ENCODE peak calls at places on chromosomes 12 and 14, in four cellular contexts. One of them, this sample, is unnamed.

GRCh38 chr14:73025544-73025943 is 1.4 kb downstream of the ZFYVE1 start:
- DNase-seq in A673: no peak
- DNase-seq in ascending aorta: no peak
- DNase-seq in fibroblast of lung: peak
- DNase-seq in this sample: no peak

GRCh38 chr12:116186482-116187157 is 90.9 kb downstream of the MED13L start:
- DNase-seq in A673: peak
- DNase-seq in ascending aorta: no peak
- DNase-seq in fibroblast of lung: no peak
- DNase-seq in this sample: no peak

GRCh38 chr12:10288989-10289388 is 18.7 kb upstream of the KLRD1 start:
- DNase-seq in A673: no peak
- DNase-seq in ascending aorta: no peak
- DNase-seq in fibroblast of lung: no peak
- DNase-seq in this sample: no peak

GRCh38 chr12:19957578-19957977 is 410.8 kb upstream of the PDE3A start:
- DNase-seq in A673: no peak
- DNase-seq in ascending aorta: no peak
- DNase-seq in fibroblast of lung: peak
- DNase-seq in this sample: no peak

GRCh38 chr12:5390174-5390799 is 41.6 kb upstream of the NTF3 start:
- DNase-seq in A673: no peak
- DNase-seq in ascending aorta: no peak
- DNase-seq in fibroblast of lung: no peak
- DNase-seq in this sample: no peak

GRCh38 chr12:127304751-127305725 is 961.9 kb upstream of the TMEM132C start:
- DNase-seq in A673: no peak
- DNase-seq in ascending aorta: no peak
- DNase-seq in fibroblast of lung: no peak
- DNase-seq in this sample: no peak

GRCh38 chr12:51752490-51752889 is 96.0 kb downstream of the FIGNL2 start:
- DNase-seq in A673: peak
- DNase-seq in ascending aorta: no peak
- DNase-seq in fibroblast of lung: peak
- DNase-seq in this sample: peak

GRCh38 chr12:50517456-50518048 is 12.8 kb downstream of the DIP2B start:
- DNase-seq in A673: peak
- DNase-seq in ascending aorta: no peak
- DNase-seq in fibroblast of lung: peak
- DNase-seq in this sample: peak

GRCh38 chr14:78446807-78447206 is 276.6 kb downstream of the NRXN3 start:
- DNase-seq in A673: peak
- DNase-seq in ascending aorta: no peak
- DNase-seq in fibroblast of lung: no peak
- DNase-seq in this sample: no peak

GRCh38 chr12:110365743-110366473 is 37.6 kb downstream of the ANAPC7 start:
- DNase-seq in A673: no peak
- DNase-seq in ascending aorta: no peak
- DNase-seq in fibroblast of lung: no peak
- DNase-seq in this sample: no peak

GRCh38 chr12:115953031-115953430 is 324.5 kb downstream of the MED13L start:
- DNase-seq in A673: no peak
- DNase-seq in ascending aorta: no peak
- DNase-seq in fibroblast of lung: no peak
- DNase-seq in this sample: no peak

GRCh38 chr14:61438860-61439765 is 117.7 kb downstream of the PRKCH start:
- DNase-seq in A673: peak
- DNase-seq in ascending aorta: no peak
- DNase-seq in fibroblast of lung: peak
- DNase-seq in this sample: peak

GRCh38 chr14:72916174-72916573 is 10.1 kb upstream of the DCAF4 start:
- DNase-seq in A673: no peak
- DNase-seq in ascending aorta: no peak
- DNase-seq in fibroblast of lung: peak
- DNase-seq in this sample: no peak

GRCh38 chr12:126930234-126930633 is 1336.7 kb upstream of the TMEM132C start:
- DNase-seq in A673: no peak
- DNase-seq in ascending aorta: no peak
- DNase-seq in fibroblast of lung: no peak
- DNase-seq in this sample: no peak

GRCh38 chr14:65255583-65256443 is 153.5 kb upstream of the MAX start:
- DNase-seq in A673: no peak
- DNase-seq in ascending aorta: no peak
- DNase-seq in fibroblast of lung: no peak
- DNase-seq in this sample: peak

GRCh38 chr12:32062841-32063240 is 43.8 kb upstream of the BICD1 start:
- DNase-seq in A673: no peak
- DNase-seq in ascending aorta: no peak
- DNase-seq in fibroblast of lung: no peak
- DNase-seq in this sample: no peak

GRCh38 chr14:94602722-94603121 is 9.5 kb upstream of the SERPINA3 start:
- DNase-seq in A673: no peak
- DNase-seq in ascending aorta: no peak
- DNase-seq in fibroblast of lung: no peak
- DNase-seq in this sample: no peak

GRCh38 chr12:10331642-10332239 is 24.1 kb downstream of the KLRD1 start:
- DNase-seq in A673: peak
- DNase-seq in ascending aorta: no peak
- DNase-seq in fibroblast of lung: peak
- DNase-seq in this sample: peak

GRCh38 chr14:101083564-101084435 is 180.3 kb upstream of the RTL1 start:
- DNase-seq in A673: peak
- DNase-seq in ascending aorta: no peak
- DNase-seq in fibroblast of lung: no peak
- DNase-seq in this sample: peak

GRCh38 chr14:55107766-55108554 is 21.1 kb upstream of the LGALS3 start:
- DNase-seq in A673: peak
- DNase-seq in ascending aorta: peak
- DNase-seq in fibroblast of lung: peak
- DNase-seq in this sample: peak

GRCh38 chr14:69270795-69271708 is 11.1 kb downstream of the GALNT16 start:
- DNase-seq in A673: no peak
- DNase-seq in ascending aorta: no peak
- DNase-seq in fibroblast of lung: no peak
- DNase-seq in this sample: no peak

GRCh38 chr12:14907953-14908352 is 22.3 kb upstream of the MGP start:
- DNase-seq in A673: no peak
- DNase-seq in ascending aorta: no peak
- DNase-seq in fibroblast of lung: no peak
- DNase-seq in this sample: no peak

GRCh38 chr12:53806689-53807088 is 54.9 kb upstream of the CISTR start:
- DNase-seq in A673: no peak
- DNase-seq in ascending aorta: no peak
- DNase-seq in fibroblast of lung: peak
- DNase-seq in this sample: no peak

GRCh38 chr12:51393676-51394545 is 2.7 kb upstream of the GALNT6 start:
- DNase-seq in A673: no peak
- DNase-seq in ascending aorta: peak
- DNase-seq in fibroblast of lung: peak
- DNase-seq in this sample: peak

GRCh38 chr14:33848706-33849454 is 102.0 kb downstream of the EGLN3 start:
- DNase-seq in A673: peak
- DNase-seq in ascending aorta: no peak
- DNase-seq in fibroblast of lung: peak
- DNase-seq in this sample: peak

GRCh38 chr14:23006544-23007419 is 3.2 kb downstream of the C14orf93 start:
- DNase-seq in A673: peak
- DNase-seq in ascending aorta: peak
- DNase-seq in fibroblast of lung: peak
- DNase-seq in this sample: peak

GRCh38 chr12:54561164-54561563 is 11.8 kb downstream of the PDE1B start:
- DNase-seq in A673: no peak
- DNase-seq in ascending aorta: peak
- DNase-seq in fibroblast of lung: no peak
- DNase-seq in this sample: no peak

GRCh38 chr12:26728205-26729050 is 104.6 kb downstream of the ITPR2 start:
- DNase-seq in A673: no peak
- DNase-seq in ascending aorta: no peak
- DNase-seq in fibroblast of lung: no peak
- DNase-seq in this sample: no peak

GRCh38 chr14:65206448-65207096 is 104.3 kb upstream of the MAX start:
- DNase-seq in A673: no peak
- DNase-seq in ascending aorta: no peak
- DNase-seq in fibroblast of lung: peak
- DNase-seq in this sample: peak

GRCh38 chr12:49560695-49561094 is 7.2 kb downstream of the MCRS1 start:
- DNase-seq in A673: no peak
- DNase-seq in ascending aorta: no peak
- DNase-seq in fibroblast of lung: no peak
- DNase-seq in this sample: no peak

GRCh38 chr14:59004012-59004411 is 184.5 kb upstream of the DAAM1 start:
- DNase-seq in A673: peak
- DNase-seq in ascending aorta: no peak
- DNase-seq in fibroblast of lung: peak
- DNase-seq in this sample: no peak

GRCh38 chr12:133130808-133131128 is 341 bp downstream of the ZNF10 start:
- DNase-seq in A673: no peak
- DNase-seq in ascending aorta: peak
- DNase-seq in fibroblast of lung: no peak
- DNase-seq in this sample: no peak

GRCh38 chr14:26855051-26855753 is 257.4 kb upstream of the NOVA1 start:
- DNase-seq in A673: no peak
- DNase-seq in ascending aorta: no peak
- DNase-seq in fibroblast of lung: no peak
- DNase-seq in this sample: no peak

GRCh38 chr12:108360487-108360886 is 21.4 kb upstream of the CMKLR1 start:
- DNase-seq in A673: no peak
- DNase-seq in ascending aorta: no peak
- DNase-seq in fibroblast of lung: no peak
- DNase-seq in this sample: no peak

GRCh38 chr12:777550-778047 is 25.2 kb downstream of the WNK1 start:
- DNase-seq in A673: no peak
- DNase-seq in ascending aorta: no peak
- DNase-seq in fibroblast of lung: no peak
- DNase-seq in this sample: no peak

GRCh38 chr12:13425766-13426165 is 229.2 kb downstream of the EMP1 start:
- DNase-seq in A673: peak
- DNase-seq in ascending aorta: no peak
- DNase-seq in fibroblast of lung: no peak
- DNase-seq in this sample: peak

GRCh38 chr14:64092940-64093339 is 201.2 kb downstream of the ESR2 start:
- DNase-seq in A673: no peak
- DNase-seq in ascending aorta: no peak
- DNase-seq in fibroblast of lung: no peak
- DNase-seq in this sample: no peak

GRCh38 chr12:67394600-67394999 is 125.4 kb downstream of the CAND1 start:
- DNase-seq in A673: no peak
- DNase-seq in ascending aorta: no peak
- DNase-seq in fibroblast of lung: peak
- DNase-seq in this sample: peak
- TF ChIP-seq CTCF in A673: no peak
- TF ChIP-seq CTCF in ascending aorta: no peak
- TF ChIP-seq CTCF in fibroblast of lung: peak
- TF ChIP-seq CTCF in this sample: peak

GRCh38 chr12:122501489-122501989 is 807 bp upstream of the ZCCHC8 start:
- DNase-seq in A673: no peak
- DNase-seq in ascending aorta: no peak
- DNase-seq in fibroblast of lung: no peak
- DNase-seq in this sample: no peak

GRCh38 chr12:122503783-122504590 is 3.3 kb upstream of the ZCCHC8 start:
- DNase-seq in A673: no peak
- DNase-seq in ascending aorta: no peak
- DNase-seq in fibroblast of lung: no peak
- DNase-seq in this sample: no peak

GRCh38 chr12:122505419-122506051 is 4.8 kb upstream of the ZCCHC8 start:
- DNase-seq in A673: no peak
- DNase-seq in ascending aorta: no peak
- DNase-seq in fibroblast of lung: no peak
- DNase-seq in this sample: no peak

GRCh38 chr12:122500685-122501488 is at the start of gene ZCCHC8:
- DNase-seq in A673: peak
- DNase-seq in ascending aorta: peak
- DNase-seq in fibroblast of lung: peak
- DNase-seq in this sample: peak

GRCh38 chr12:122503147-122503751 is 2.5 kb upstream of the ZCCHC8 start:
- DNase-seq in A673: no peak
- DNase-seq in ascending aorta: no peak
- DNase-seq in fibroblast of lung: no peak
- DNase-seq in this sample: no peak
- H3K27ac ChIP-seq in A673: no peak
- H3K27ac ChIP-seq in ascending aorta: no peak
- H3K27ac ChIP-seq in fibroblast of lung: no peak
- H3K27ac ChIP-seq in this sample: peak

GRCh38 chr12:120625557-120626419 is 14.6 kb upstream of the CABP1 start:
- DNase-seq in A673: peak
- DNase-seq in ascending aorta: no peak
- DNase-seq in fibroblast of lung: no peak
- DNase-seq in this sample: peak
- TF ChIP-seq CTCF in A673: peak
- TF ChIP-seq CTCF in ascending aorta: no peak
- TF ChIP-seq CTCF in fibroblast of lung: no peak
- TF ChIP-seq CTCF in this sample: no peak

GRCh38 chr12:124564232-124564958 is 3.0 kb downstream of the NCOR2 start:
- DNase-seq in A673: peak
- DNase-seq in ascending aorta: no peak
- DNase-seq in fibroblast of lung: no peak
- DNase-seq in this sample: no peak
- H3K27ac ChIP-seq in A673: no peak
- H3K27ac ChIP-seq in ascending aorta: peak
- H3K27ac ChIP-seq in fibroblast of lung: no peak
- H3K27ac ChIP-seq in this sample: peak

DNA sequence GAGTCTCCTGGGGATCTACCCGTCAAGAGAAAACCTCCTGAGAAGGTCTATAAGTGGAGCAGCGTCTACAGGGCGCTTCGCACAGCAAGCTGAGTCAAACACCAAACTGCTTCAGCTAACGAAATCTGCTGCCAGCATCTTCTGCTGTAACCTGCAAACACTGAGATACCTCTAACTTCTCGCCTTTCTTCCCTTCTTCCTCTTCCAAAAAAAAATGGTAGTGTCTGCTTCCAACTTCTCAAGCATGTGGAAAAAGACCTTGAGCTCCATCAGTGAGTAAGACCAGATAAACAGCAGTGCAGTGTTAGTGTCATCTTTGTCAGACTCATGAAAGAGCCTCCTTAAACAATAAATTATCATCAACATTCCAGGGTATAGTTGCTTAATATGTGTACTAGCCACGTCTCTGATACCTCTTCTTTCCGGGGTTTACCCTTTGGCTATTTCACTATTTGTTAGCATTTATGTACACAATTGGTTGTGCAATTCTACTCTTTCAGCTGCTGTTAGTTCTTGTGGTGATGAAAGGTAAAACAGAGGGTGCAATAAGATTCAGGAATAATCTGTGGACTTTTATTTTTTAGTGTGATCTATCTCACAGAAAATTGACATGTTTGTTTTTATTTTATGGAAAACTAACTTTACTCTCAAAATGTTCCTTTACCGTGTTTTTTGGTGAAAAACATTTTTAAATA is 81.6 kb downstream of the LLPH start:
- DNase-seq in A673: peak
- DNase-seq in ascending aorta: no peak
- DNase-seq in fibroblast of lung: peak
- DNase-seq in this sample: peak
- TF ChIP-seq CTCF in A673: no peak
- TF ChIP-seq CTCF in ascending aorta: no peak
- TF ChIP-seq CTCF in fibroblast of lung: no peak
- TF ChIP-seq CTCF in this sample: no peak